ENCODE peak calls at places on chromosomes 12 and 14, in four cellular contexts. K is cerebellar nuclear complex; J is stimulated activated CD4-positive, alpha-beta T cell treated with anti-CD3 and anti-CD28 coated beads, Interleukin-1b, Interleukin-23, amount 100 ng/mL, for 4 hours; N is BE2C. X is an unnamed sample.

GRCh38 chr14:58305730-58306129 is 7.4 kb downstream of the ARID4A start:
- DNase-seq in N (no peak), J (no peak), K (no peak), X (no peak)

GRCh38 chr12:52912711-52913423 is 8.0 kb upstream of the KRT8 start:
- DNase-seq in N (no peak), K (no peak), J (no peak), X (no peak)

GRCh38 chr12:30154996-30155730 is 371.4 kb upstream of the TMTC1 start:
- DNase-seq in K (no peak), N (no peak), J (no peak), X (no peak)

GRCh38 chr12:113462117-113462774 is 9.4 kb downstream of the LHX5 start:
- DNase-seq in J (peak; percentile 56), N (peak; percentile 89), K (no peak), X (peak; percentile 85)

GRCh38 chr12:91381309-91381804 is 198.7 kb upstream of the DCN start:
- DNase-seq in N (peak; percentile 83), K (peak; percentile 85), J (no peak), X (peak; percentile 94)

GRCh38 chr14:64950889-64951288 is 8.3 kb upstream of the GPX2 start:
- DNase-seq in J (no peak), N (no peak), K (no peak), X (no peak)

GRCh38 chr12:94062796-94063635 is 85.4 kb upstream of the PLXNC1 start:
- DNase-seq in N (no peak), K (no peak), J (no peak), X (no peak)

GRCh38 chr14:103522028-103522581 is 525 bp downstream of the CKB start:
- DNase-seq in J (no peak), K (no peak), N (peak; percentile 61), X (peak; percentile 57)

GRCh38 chr12:34605510-34605887 is 583.2 kb downstream of the ALG10 start:
- DNase-seq in K (no peak), J (no peak), N (no peak), X (no peak)

GRCh38 chr12:70928066-70928465 is 7.5 kb upstream of the PTPRR start:
- DNase-seq in N (no peak), K (no peak), J (no peak), X (no peak)

GRCh38 chr14:23301969-23302289 is 730 bp downstream of the PPP1R3E start:
- DNase-seq in J (peak; percentile 41), N (no peak), K (no peak), X (no peak)

GRCh38 chr12:2415568-2415944 is 362.8 kb downstream of the CACNA1C start:
- DNase-seq in J (no peak), K (no peak), N (no peak), X (no peak)

GRCh38 chr14:104965561-104966231 is 12.5 kb downstream of the AHNAK2 start:
- DNase-seq in J (no peak), K (no peak), N (peak; percentile 7), X (no peak)

GRCh38 chr14:56874375-56874774 is 64.1 kb upstream of the OTX2 start:
- DNase-seq in J (no peak), N (peak; percentile 19), K (no peak), X (peak; percentile 88)

GRCh38 chr12:81615031-81615430 is 144.1 kb downstream of the PPFIA2 start:
- DNase-seq in N (no peak), J (no peak), K (no peak), X (no peak)

GRCh38 chr14:55721353-55721752 is 141.3 kb downstream of the KTN1 start:
- DNase-seq in J (no peak), K (no peak), N (peak; percentile 62), X (no peak)

GRCh38 chr12:108798551-108799221 is 58.7 kb downstream of the SSH1 start:
- DNase-seq in K (no peak), N (no peak), J (no peak), X (no peak)

GRCh38 chr12:110670161-110670701 is 18.7 kb downstream of the HVCN1 start:
- DNase-seq in N (no peak), K (no peak), J (peak; percentile 13), X (no peak)

GRCh38 chr14:58796636-58797429 is 159.1 kb downstream of the DACT1 start:
- DNase-seq in K (no peak), N (no peak), J (no peak), X (peak; percentile 30)

GRCh38 chr12:108861878-108862587 is 4.7 kb upstream of the SSH1 start:
- DNase-seq in K (no peak), N (no peak), J (no peak), X (no peak)

GRCh38 chr12:104809251-104809650 is 148.8 kb downstream of the SLC41A2 start:
- DNase-seq in K (no peak), J (no peak), N (no peak), X (no peak)

GRCh38 chr14:27392153-27392552 is 794.3 kb upstream of the NOVA1 start:
- DNase-seq in N (no peak), J (no peak), K (no peak), X (no peak)

GRCh38 chr12:123681605-123682004 is 10.7 kb downstream of the TCTN2 start:
- DNase-seq in N (no peak), J (no peak), K (no peak), X (no peak)

GRCh38 chr12:93186131-93186530 is 191.6 kb upstream of the NUDT4 start:
- DNase-seq in J (no peak), K (no peak), N (no peak), X (no peak)

GRCh38 chr14:72169521-72169920 is 237.3 kb downstream of the RGS6 start:
- DNase-seq in K (no peak), N (peak; percentile 43), J (no peak), X (peak; percentile 41)

X was measured in GM23338.